ENCODE peak calls at places on chromosomes 2 and 18, in ten cellular contexts. I is activated T-cell treated with anti-CD3 and anti-CD28 coated beads for 48 hours; H is fibroblast of the aortic adventitia; U is IMR-90; W is kidney; C is small intestine; T is left colon; A is pancreas; Q is AG08395; S is CD8-positive, alpha-beta memory T cell. L is an unnamed sample.

GRCh38 chr2:150860301-150860700 is 372.8 kb upstream of the RND3 start:
- DNase-seq in W (no peak), C (no peak), H (no peak), T (no peak), Q (no peak), I (no peak), A (no peak), S (no peak), U (no peak), L (no peak)

GRCh38 chr2:20182241-20182931 is 42.5 kb downstream of the SDC1 start:
- DNase-seq in T (peak), H (peak), A (no peak), Q (peak), W (peak), U (peak), I (no peak), S (no peak), C (peak), L (peak)

GRCh38 chr18:75638223-75638596 is 210.7 kb upstream of the SMIM21 start:
- DNase-seq in U (peak), Q (peak), T (no peak), W (no peak), H (peak), S (no peak), A (no peak), C (no peak), I (no peak), L (no peak)

GRCh38 chr18:11119962-11120361 is 29.4 kb downstream of the PIEZO2 start:
- DNase-seq in C (peak), S (no peak), U (no peak), A (no peak), Q (peak), T (no peak), I (no peak), W (no peak), H (peak), L (no peak)

GRCh38 chr2:26976242-26976641 is 5.8 kb downstream of the MAPRE3 start:
- DNase-seq in Q (peak), C (no peak), W (no peak), T (no peak), S (no peak), H (peak), A (no peak), U (peak), I (no peak), L (no peak)

GRCh38 chr2:203808041-203808750 is 59.4 kb upstream of the CTLA4 start:
- DNase-seq in C (no peak), A (no peak), H (peak), Q (peak), T (no peak), U (peak), I (no peak), W (no peak), S (no peak), L (no peak)

GRCh38 chr2:142188562-142188961 is 57.7 kb upstream of the LRP1B start:
- DNase-seq in U (peak), Q (peak), H (no peak), S (no peak), A (no peak), W (no peak), T (no peak), C (no peak), I (no peak), L (no peak)

GRCh38 chr2:237253046-237253723 is 160.8 kb downstream of the COL6A3 start:
- DNase-seq in S (no peak), U (no peak), H (peak), Q (no peak), C (no peak), A (no peak), W (no peak), T (no peak), I (no peak), L (no peak)

GRCh38 chr18:61194726-61195125 is 138.5 kb upstream of the CDH20 start:
- DNase-seq in C (no peak), T (no peak), I (no peak), H (no peak), S (no peak), Q (no peak), U (no peak), A (no peak), W (no peak), L (no peak)

GRCh38 chr2:70190086-70190412 is 770 bp downstream of the C2orf42 start:
- DNase-seq in S (no peak), Q (peak), A (no peak), U (peak), T (peak), C (no peak), I (peak), W (no peak), H (no peak), L (no peak)

GRCh38 chr2:60906395-60906794 is 25.0 kb downstream of the REL start:
- DNase-seq in C (no peak), A (no peak), T (no peak), W (no peak), I (no peak), H (no peak), Q (no peak), S (no peak), U (no peak), L (no peak)

GRCh38 chr2:169039702-169040101 is 8.6 kb upstream of the ABCB11 start:
- DNase-seq in A (no peak), W (no peak), T (no peak), H (no peak), C (no peak), S (no peak), I (no peak), U (no peak), Q (no peak), L (no peak)

GRCh38 chr2:96493072-96493471 is 12.1 kb downstream of the NEURL3 start:
- DNase-seq in H (no peak), Q (no peak), C (no peak), I (no peak), U (no peak), W (no peak), S (no peak), A (no peak), T (no peak), L (no peak)

GRCh38 chr2:190181066-190181681 is 118.6 kb upstream of the MSTN start:
- DNase-seq in T (no peak), C (peak), W (no peak), U (peak), H (no peak), Q (peak), S (peak), A (no peak), I (no peak), L (no peak)

GRCh38 chr18:41681138-41681881 is 273.7 kb upstream of the PIK3C3 start:
- DNase-seq in U (no peak), H (no peak), I (no peak), S (no peak), W (no peak), A (no peak), Q (no peak), C (no peak), T (no peak), L (no peak)

GRCh38 chr2:9975805-9976447 is 24.4 kb downstream of the GRHL1 start:
- DNase-seq in W (no peak), Q (peak), S (no peak), C (no peak), U (peak), A (peak), H (peak), T (no peak), I (no peak), L (no peak)

GRCh38 chr2:96872591-96873349 is 2.9 kb upstream of the SEMA4C start:
- DNase-seq in T (no peak), W (peak), C (no peak), I (no peak), U (peak), S (no peak), H (peak), A (no peak), Q (no peak), L (no peak)

GRCh38 chr2:71791051-71791450 is 337.7 kb downstream of the DYSF start:
- DNase-seq in Q (no peak), I (no peak), W (no peak), A (no peak), C (no peak), S (no peak), U (no peak), H (no peak), T (no peak), L (no peak)

GRCh38 chr2:228056706-228057105 is 124.8 kb downstream of the SPHKAP start:
- DNase-seq in Q (no peak), S (no peak), C (no peak), T (no peak), U (no peak), I (no peak), H (peak), W (no peak), A (no peak), L (no peak)

GRCh38 chr2:70861774-70862644 is 26.4 kb upstream of the CD207 start:
- DNase-seq in I (peak), H (peak), A (peak), U (peak), T (peak), W (peak), S (peak), C (peak), Q (peak), L (peak)

L was measured in stomach.